ENCODE peak calls at places on chromosomes 5 and 9, in five cellular contexts. H is colonic mucosa, O is ovary, F is fibroblast of mammary gland, S is GM23338. X is an unnamed sample.

GRCh38 chr5:95973793-95974325 is 12.2 kb upstream of the ELL2 start:
- DNase-seq in H (no peak), S (no peak), O (no peak), F (no peak), X (peak)

GRCh38 chr9:68999393-69000105 is 14.4 kb downstream of the PRKACG start:
- DNase-seq in F (peak), O (peak), S (peak), H (peak), X (peak)

GRCh38 chr5:154923441-154924430 is 14.3 kb downstream of the GEMIN5 start:
- DNase-seq in S (no peak), H (no peak), O (no peak), F (no peak), X (peak)

GRCh38 chr5:10278658-10279279 is 28.7 kb downstream of the CCT5 start:
- DNase-seq in O (no peak), H (no peak), F (no peak), S (no peak), X (no peak)

GRCh38 chr5:37722236-37723146 is 117.3 kb downstream of the GDNF start:
- DNase-seq in S (no peak), O (no peak), H (no peak), F (peak), X (peak)

GRCh38 chr9:92759446-92759845 is 5.2 kb downstream of the BICD2 start:
- DNase-seq in O (no peak), S (no peak), H (no peak), F (no peak), X (no peak)

GRCh38 chr5:3650315-3650714 is 54.7 kb downstream of the IRX1 start:
- DNase-seq in F (no peak), O (no peak), S (no peak), H (no peak), X (no peak)

GRCh38 chr5:53381-54174 is 38.4 kb upstream of the PLEKHG4B start:
- DNase-seq in H (no peak), F (no peak), S (peak), O (peak), X (no peak)

GRCh38 chr5:35598707-35599370 is 18.8 kb upstream of the SPEF2 start:
- DNase-seq in S (peak), H (peak), O (no peak), F (no peak), X (peak)

GRCh38 chr5:123571927-123572326 is 60.0 kb downstream of the CSNK1G3 start:
- DNase-seq in S (no peak), O (no peak), H (no peak), F (no peak), X (no peak)

GRCh38 chr5:107808671-107809137 is 138.0 kb upstream of the EFNA5 start:
- DNase-seq in O (no peak), H (no peak), F (no peak), S (peak), X (no peak)

GRCh38 chr9:134811673-134812668 is 68.6 kb upstream of the FCN2 start:
- DNase-seq in F (peak), H (no peak), S (peak), O (no peak), X (peak)

GRCh38 chr5:179227578-179228311 is 117.5 kb downstream of the ADAMTS2 start:
- DNase-seq in F (no peak), S (no peak), O (peak), H (no peak), X (no peak)

GRCh38 chr5:161064297-161064696 is 212.3 kb upstream of the ATP10B start:
- DNase-seq in F (no peak), O (no peak), S (peak), H (no peak), X (no peak)

GRCh38 chr5:65914644-65915196 is 11.7 kb upstream of the ERBIN start:
- DNase-seq in F (no peak), S (no peak), H (peak), O (no peak), X (no peak)

GRCh38 chr5:58818515-58818914 is 235.6 kb downstream of the RAB3C start:
- DNase-seq in F (no peak), S (no peak), H (no peak), O (no peak), X (no peak)

GRCh38 chr5:95986001-95986400 is 24.4 kb upstream of the ELL2 start:
- DNase-seq in F (no peak), S (no peak), O (no peak), H (no peak), X (no peak)

GRCh38 chr9:136881691-136882108 is 4.6 kb upstream of the TRAF2 start:
- DNase-seq in O (no peak), S (no peak), H (no peak), F (no peak), X (peak)

GRCh38 chr5:179549973-179550510 is 312 bp upstream of the RUFY1 start:
- DNase-seq in H (no peak), F (peak), O (no peak), S (no peak), X (no peak)

GRCh38 chr5:160959804-160960203 is 107.8 kb upstream of the ATP10B start:
- DNase-seq in F (peak), S (no peak), O (no peak), H (peak), X (no peak)

GRCh38 chr9:20135119-20135697 is 346.4 kb upstream of the SLC24A2 start:
- DNase-seq in F (no peak), H (no peak), O (no peak), S (no peak), X (no peak)

GRCh38 chr5:173574983-173575382 is 41.5 kb downstream of the BOD1 start:
- DNase-seq in S (peak), F (no peak), O (no peak), H (no peak), X (no peak)

DNA sequence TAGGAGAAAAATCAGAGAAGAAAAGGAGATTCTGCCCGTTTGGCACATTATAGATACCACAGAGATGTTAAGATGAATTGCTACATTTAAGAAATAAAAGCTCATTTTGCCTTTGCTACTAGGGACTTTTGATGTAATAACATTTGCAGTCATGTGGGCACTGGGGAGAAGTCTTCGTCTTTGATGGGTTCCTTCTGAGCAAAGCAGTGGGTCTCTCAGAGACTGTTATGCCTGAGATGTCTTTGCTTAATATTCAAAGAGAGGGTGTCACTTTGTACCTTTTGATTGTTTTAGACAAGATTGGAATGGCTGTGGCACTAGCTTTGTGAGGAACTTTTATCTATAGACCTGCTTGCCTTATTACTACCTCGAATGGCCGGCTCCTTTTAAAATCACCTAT is 25.0 kb downstream of the SLC25A25 start:
- DNase-seq in H (no peak), F (no peak), O (no peak), S (no peak), X (no peak)
- H3K4me3 ChIP-seq in H (no peak), F (peak), O (no peak), S (no peak), X (peak)

GRCh38 chr9:104091708-104092107 is 2.4 kb upstream of the SMC2 start:
- DNase-seq in S (peak), H (peak), F (peak), O (peak), X (peak)

GRCh38 chr9:104093647-104094533 is at the start of gene SMC2:
- DNase-seq in F (peak), O (peak), H (peak), S (peak), X (peak)

GRCh38 chr9:104092192-104092591 is 1.9 kb upstream of the SMC2 start:
- DNase-seq in O (no peak), H (no peak), F (no peak), S (no peak), X (no peak)

GRCh38 chr9:104094534-104095020 is 468 bp downstream of the SMC2 start:
- DNase-seq in S (no peak), O (no peak), H (no peak), F (peak), X (peak)

DNA sequence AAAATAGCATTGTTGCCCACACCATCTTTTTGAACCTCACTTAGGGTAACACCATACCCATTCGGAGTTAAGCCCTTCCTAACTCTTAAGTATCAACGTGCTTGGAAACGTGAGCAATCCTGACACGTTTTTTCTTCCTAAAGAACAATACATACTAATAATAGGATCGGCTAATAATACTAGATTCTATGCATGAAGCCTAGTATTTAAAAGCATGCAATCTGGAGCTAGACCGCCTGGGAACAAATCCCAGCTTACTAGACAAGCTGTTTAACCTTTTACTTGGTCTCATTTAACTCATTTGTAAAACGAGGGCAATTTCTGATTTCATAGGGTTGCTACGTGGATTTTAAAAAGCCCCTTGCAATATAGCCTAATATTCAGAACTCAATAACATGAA is 947 bp upstream of the SMC2 start:
- DNase-seq in H (peak), F (peak), O (no peak), S (peak), X (no peak)
- H3K4me3 ChIP-seq in H (peak), F (peak), O (peak), S (peak), X (peak)

GRCh38 chr9:128204858-128205257 is 1.7 kb downstream of the DNM1 start:
- DNase-seq in F (no peak), S (no peak), O (no peak), H (no peak), X (no peak)
- H3K4me3 ChIP-seq in F (no peak), S (peak), O (no peak), H (no peak), X (peak)

DNA sequence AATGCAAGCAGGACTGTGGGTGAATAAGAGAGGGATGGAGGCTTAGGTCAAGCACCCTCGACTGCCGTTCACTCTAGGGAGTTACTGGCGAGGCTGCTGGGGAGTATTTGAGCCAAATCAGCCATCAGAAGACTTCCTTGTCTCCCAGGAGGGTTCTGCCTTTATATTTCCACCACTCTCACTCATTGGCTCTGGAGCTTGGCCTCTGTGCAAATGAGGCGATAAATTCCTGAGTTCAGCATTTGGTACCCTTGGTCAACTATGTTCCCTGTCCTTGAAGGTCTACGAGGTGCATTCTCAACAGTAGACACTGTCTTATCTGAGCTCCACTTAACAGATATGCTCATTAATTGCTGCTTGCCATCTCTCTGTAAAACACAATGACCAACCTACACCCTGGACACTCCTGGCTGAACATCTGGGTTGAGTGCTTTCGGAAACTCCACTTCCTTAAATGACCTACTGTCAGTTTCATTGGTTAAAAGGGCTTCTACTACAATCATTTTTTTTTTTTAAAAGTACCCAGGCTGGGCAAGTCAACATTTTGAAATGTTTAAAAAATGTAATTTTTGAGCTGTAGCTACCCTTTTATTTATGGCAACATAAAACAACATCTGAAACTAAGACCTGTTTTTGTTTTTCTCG is 153.2 kb downstream of the NTRK2 start:
- DNase-seq in H (no peak), F (no peak), S (no peak), O (no peak), X (no peak)
- H3K4me3 ChIP-seq in H (no peak), F (no peak), S (no peak), O (no peak), X (no peak)

GRCh38 chr5:176384991-176385390 is 3.4 kb downstream of the NOP16 start:
- DNase-seq in F (no peak), S (no peak), O (no peak), H (no peak), X (no peak)

GRCh38 chr5:176387384-176387925 is 943 bp downstream of the NOP16 start:
- DNase-seq in H (no peak), F (no peak), O (no peak), S (no peak), X (no peak)

GRCh38 chr5:176388003-176388340 is 426 bp downstream of the NOP16 start:
- DNase-seq in H (no peak), F (peak), O (no peak), S (peak), X (peak)

GRCh38 chr5:176388341-176389113 is at the start of the genes HIGD2A and NOP16:
- DNase-seq in F (peak), H (peak), S (peak), O (peak), X (peak)

DNA sequence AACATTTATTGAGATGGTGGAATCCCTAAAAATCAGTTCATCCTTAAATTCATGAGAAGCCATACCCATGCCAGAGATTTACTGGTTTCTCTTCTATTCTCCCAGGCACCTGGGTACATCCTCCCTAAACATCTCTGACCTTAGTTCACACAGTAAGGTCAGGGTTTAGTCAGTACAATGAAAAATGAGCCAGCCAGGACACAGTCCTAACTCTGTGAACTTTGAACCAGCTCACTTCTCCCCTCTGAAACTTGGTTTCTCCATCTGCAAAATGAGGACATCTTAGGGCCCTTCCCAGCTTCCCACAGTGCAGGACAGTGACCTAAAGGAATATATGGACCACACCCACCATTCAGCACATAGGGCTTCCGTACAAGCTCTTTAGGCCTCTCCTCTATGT is 1.9 kb downstream of the NOP16 start:
- DNase-seq in H (no peak), F (no peak), S (no peak), O (no peak), X (no peak)
- H3K4me3 ChIP-seq in H (no peak), F (peak), S (peak), O (no peak), X (no peak)

X was measured in fibroblast of villous mesenchyme.